ENCODE peak calls at places on chromosomes 6 and 20, in nine cellular contexts. One of them, this sample, is unnamed.

GRCh38 chr6:134422426-134423231 is 104.7 kb upstream of the SGK1 start:
- DNase-seq in stomach: no peak
- DNase-seq in right cardiac atrium: no peak
- DNase-seq in brain microvascular endothelial cell: peak
- DNase-seq in aorta: no peak
- DNase-seq in lung: no peak
- DNase-seq in A549: peak
- DNase-seq in foreskin keratinocyte: peak
- DNase-seq in Peyer's patch: no peak
- DNase-seq in this sample: no peak

GRCh38 chr6:25169551-25170335 is 109.4 kb upstream of the CARMIL1 start:
- DNase-seq in right cardiac atrium: no peak
- DNase-seq in A549: no peak
- DNase-seq in aorta: no peak
- DNase-seq in foreskin keratinocyte: no peak
- DNase-seq in brain microvascular endothelial cell: no peak
- DNase-seq in lung: no peak
- DNase-seq in stomach: no peak
- DNase-seq in Peyer's patch: no peak
- DNase-seq in this sample: no peak

GRCh38 chr6:112400282-112400681 is 53.2 kb downstream of the RFPL4B start:
- DNase-seq in brain microvascular endothelial cell: no peak
- DNase-seq in Peyer's patch: no peak
- DNase-seq in foreskin keratinocyte: no peak
- DNase-seq in lung: no peak
- DNase-seq in right cardiac atrium: no peak
- DNase-seq in stomach: no peak
- DNase-seq in aorta: no peak
- DNase-seq in A549: no peak
- DNase-seq in this sample: no peak

GRCh38 chr20:49784291-49784690 is 28.3 kb upstream of the SLC9A8 start:
- DNase-seq in brain microvascular endothelial cell: no peak
- DNase-seq in right cardiac atrium: no peak
- DNase-seq in foreskin keratinocyte: no peak
- DNase-seq in aorta: no peak
- DNase-seq in lung: no peak
- DNase-seq in Peyer's patch: no peak
- DNase-seq in A549: no peak
- DNase-seq in stomach: no peak
- DNase-seq in this sample: no peak

GRCh38 chr20:62088258-62089127 is 22.8 kb upstream of the TAF4 start:
- DNase-seq in lung: no peak
- DNase-seq in brain microvascular endothelial cell: peak
- DNase-seq in A549: peak
- DNase-seq in stomach: no peak
- DNase-seq in right cardiac atrium: no peak
- DNase-seq in foreskin keratinocyte: peak
- DNase-seq in aorta: no peak
- DNase-seq in Peyer's patch: no peak
- DNase-seq in this sample: no peak

GRCh38 chr6:95431637-95432228 is 145.6 kb upstream of the MANEA start:
- DNase-seq in Peyer's patch: no peak
- DNase-seq in right cardiac atrium: no peak
- DNase-seq in brain microvascular endothelial cell: peak
- DNase-seq in stomach: peak
- DNase-seq in A549: peak
- DNase-seq in foreskin keratinocyte: no peak
- DNase-seq in lung: no peak
- DNase-seq in aorta: no peak
- DNase-seq in this sample: peak

GRCh38 chr20:48019940-48020339 is 234.7 kb upstream of the SULF2 start:
- DNase-seq in aorta: no peak
- DNase-seq in right cardiac atrium: no peak
- DNase-seq in stomach: no peak
- DNase-seq in A549: no peak
- DNase-seq in lung: no peak
- DNase-seq in brain microvascular endothelial cell: no peak
- DNase-seq in foreskin keratinocyte: no peak
- DNase-seq in Peyer's patch: no peak
- DNase-seq in this sample: no peak

GRCh38 chr6:103570431-103570830 is 1289.3 kb downstream of the HACE1 start:
- DNase-seq in right cardiac atrium: no peak
- DNase-seq in foreskin keratinocyte: peak
- DNase-seq in aorta: no peak
- DNase-seq in A549: no peak
- DNase-seq in brain microvascular endothelial cell: no peak
- DNase-seq in Peyer's patch: no peak
- DNase-seq in lung: no peak
- DNase-seq in stomach: no peak
- DNase-seq in this sample: no peak

GRCh38 chr6:90701146-90701781 is 114.4 kb upstream of the MAP3K7 start:
- DNase-seq in foreskin keratinocyte: no peak
- DNase-seq in Peyer's patch: no peak
- DNase-seq in brain microvascular endothelial cell: no peak
- DNase-seq in lung: no peak
- DNase-seq in A549: no peak
- DNase-seq in stomach: no peak
- DNase-seq in aorta: no peak
- DNase-seq in right cardiac atrium: no peak
- DNase-seq in this sample: no peak

GRCh38 chr6:68653706-68654089 is 18.6 kb downstream of the ADGRB3 start:
- DNase-seq in Peyer's patch: no peak
- DNase-seq in foreskin keratinocyte: no peak
- DNase-seq in lung: no peak
- DNase-seq in right cardiac atrium: no peak
- DNase-seq in aorta: no peak
- DNase-seq in brain microvascular endothelial cell: no peak
- DNase-seq in stomach: no peak
- DNase-seq in A549: no peak
- DNase-seq in this sample: no peak

GRCh38 chr6:134253681-134254080 is 64.2 kb downstream of the SGK1 start:
- DNase-seq in A549: no peak
- DNase-seq in foreskin keratinocyte: no peak
- DNase-seq in Peyer's patch: no peak
- DNase-seq in aorta: peak
- DNase-seq in brain microvascular endothelial cell: no peak
- DNase-seq in stomach: no peak
- DNase-seq in lung: no peak
- DNase-seq in right cardiac atrium: no peak
- DNase-seq in this sample: no peak

GRCh38 chr6:31441368-31442267 is 38.2 kb downstream of the MICA start:
- DNase-seq in aorta: peak
- DNase-seq in foreskin keratinocyte: no peak
- DNase-seq in right cardiac atrium: peak
- DNase-seq in Peyer's patch: peak
- DNase-seq in stomach: peak
- DNase-seq in brain microvascular endothelial cell: peak
- DNase-seq in lung: peak
- DNase-seq in A549: peak
- DNase-seq in this sample: peak

GRCh38 chr6:126657556-126658129 is 317.7 kb downstream of the CENPW start:
- DNase-seq in stomach: no peak
- DNase-seq in Peyer's patch: no peak
- DNase-seq in foreskin keratinocyte: no peak
- DNase-seq in A549: peak
- DNase-seq in right cardiac atrium: no peak
- DNase-seq in aorta: no peak
- DNase-seq in lung: no peak
- DNase-seq in brain microvascular endothelial cell: peak
- DNase-seq in this sample: no peak

GRCh38 chr6:51929934-51930574 is 157.4 kb downstream of the PKHD1 start:
- DNase-seq in Peyer's patch: no peak
- DNase-seq in aorta: no peak
- DNase-seq in foreskin keratinocyte: no peak
- DNase-seq in right cardiac atrium: no peak
- DNase-seq in stomach: no peak
- DNase-seq in A549: no peak
- DNase-seq in lung: no peak
- DNase-seq in brain microvascular endothelial cell: no peak
- DNase-seq in this sample: no peak

GRCh38 chr20:17229256-17229655 is 2.4 kb downstream of the PCSK2 start:
- DNase-seq in stomach: no peak
- DNase-seq in aorta: no peak
- DNase-seq in Peyer's patch: no peak
- DNase-seq in brain microvascular endothelial cell: no peak
- DNase-seq in foreskin keratinocyte: no peak
- DNase-seq in A549: no peak
- DNase-seq in lung: no peak
- DNase-seq in right cardiac atrium: no peak
- DNase-seq in this sample: no peak

GRCh38 chr6:13415276-13415675 is 72.1 kb downstream of the GFOD1 start:
- DNase-seq in stomach: no peak
- DNase-seq in aorta: no peak
- DNase-seq in foreskin keratinocyte: no peak
- DNase-seq in Peyer's patch: no peak
- DNase-seq in lung: no peak
- DNase-seq in brain microvascular endothelial cell: no peak
- DNase-seq in right cardiac atrium: no peak
- DNase-seq in A549: no peak
- DNase-seq in this sample: no peak

GRCh38 chr6:139533573-139534471 is 159.4 kb upstream of the CITED2 start:
- DNase-seq in foreskin keratinocyte: no peak
- DNase-seq in right cardiac atrium: no peak
- DNase-seq in Peyer's patch: peak
- DNase-seq in stomach: peak
- DNase-seq in lung: peak
- DNase-seq in aorta: no peak
- DNase-seq in A549: no peak
- DNase-seq in brain microvascular endothelial cell: peak
- DNase-seq in this sample: no peak

GRCh38 chr6:168919455-168920179 is 334.0 kb downstream of the THBS2 start:
- DNase-seq in foreskin keratinocyte: no peak
- DNase-seq in Peyer's patch: no peak
- DNase-seq in brain microvascular endothelial cell: no peak
- DNase-seq in aorta: no peak
- DNase-seq in lung: no peak
- DNase-seq in A549: no peak
- DNase-seq in right cardiac atrium: no peak
- DNase-seq in stomach: no peak
- DNase-seq in this sample: no peak

GRCh38 chr20:11581271-11581670 is 336.4 kb upstream of the BTBD3 start:
- DNase-seq in lung: no peak
- DNase-seq in foreskin keratinocyte: no peak
- DNase-seq in right cardiac atrium: no peak
- DNase-seq in A549: no peak
- DNase-seq in brain microvascular endothelial cell: no peak
- DNase-seq in stomach: no peak
- DNase-seq in Peyer's patch: no peak
- DNase-seq in aorta: no peak
- DNase-seq in this sample: no peak

GRCh38 chr6:12911387-12911960 is 194.9 kb downstream of the PHACTR1 start:
- DNase-seq in stomach: no peak
- DNase-seq in aorta: no peak
- DNase-seq in foreskin keratinocyte: no peak
- DNase-seq in Peyer's patch: no peak
- DNase-seq in lung: no peak
- DNase-seq in A549: peak
- DNase-seq in right cardiac atrium: no peak
- DNase-seq in brain microvascular endothelial cell: peak
- DNase-seq in this sample: no peak

DNA sequence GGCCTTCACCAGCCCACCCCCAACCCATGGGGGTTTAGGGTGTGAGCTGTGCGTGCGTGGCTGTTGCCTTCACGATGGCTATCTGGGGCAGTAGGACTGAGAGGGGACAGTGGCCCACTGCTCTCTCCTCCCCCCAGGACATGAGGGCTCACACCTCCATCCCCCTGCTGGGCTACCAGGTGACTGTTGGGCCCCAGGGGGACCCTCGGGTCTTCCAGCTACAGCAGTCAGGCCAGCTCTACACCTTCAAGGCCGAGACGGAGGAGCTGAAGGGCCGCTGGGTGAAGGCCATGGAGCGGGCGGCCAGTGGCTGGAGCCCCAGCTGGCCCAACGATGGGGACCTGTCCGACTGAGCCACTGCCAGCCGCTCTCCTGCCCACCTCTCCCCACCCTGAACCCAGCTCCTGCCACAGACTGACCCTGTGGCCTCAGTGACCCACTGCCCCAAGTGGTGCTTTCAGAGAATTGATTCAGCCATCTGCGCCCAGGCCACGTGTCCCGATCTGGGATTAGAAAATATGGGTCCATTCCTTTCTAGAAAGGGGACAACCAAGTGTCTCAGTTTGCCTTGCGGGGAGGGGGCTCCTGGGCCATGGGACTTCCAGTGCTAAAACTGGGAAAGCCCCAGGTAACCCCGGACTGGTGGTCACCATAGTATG is 22.5 kb downstream of the FGD2 start:
- DNase-seq in lung: no peak
- DNase-seq in brain microvascular endothelial cell: no peak
- DNase-seq in Peyer's patch: no peak
- DNase-seq in aorta: peak
- DNase-seq in right cardiac atrium: peak
- DNase-seq in foreskin keratinocyte: no peak
- DNase-seq in stomach: no peak
- DNase-seq in A549: no peak
- DNase-seq in this sample: no peak
- H3K27ac ChIP-seq in lung: no peak
- H3K27ac ChIP-seq in brain microvascular endothelial cell: no peak
- H3K27ac ChIP-seq in Peyer's patch: no peak
- H3K27ac ChIP-seq in aorta: no peak
- H3K27ac ChIP-seq in right cardiac atrium: no peak
- H3K27ac ChIP-seq in foreskin keratinocyte: no peak
- H3K27ac ChIP-seq in stomach: no peak
- H3K27ac ChIP-seq in A549: peak
- H3K27ac ChIP-seq in this sample: no peak

GRCh38 chr6:150953860-150954259 is 88.4 kb downstream of the MTHFD1L start:
- DNase-seq in foreskin keratinocyte: no peak
- DNase-seq in lung: no peak
- DNase-seq in right cardiac atrium: no peak
- DNase-seq in brain microvascular endothelial cell: no peak
- DNase-seq in aorta: no peak
- DNase-seq in A549: no peak
- DNase-seq in stomach: no peak
- DNase-seq in Peyer's patch: no peak
- DNase-seq in this sample: no peak
- H3K27ac ChIP-seq in foreskin keratinocyte: no peak
- H3K27ac ChIP-seq in lung: no peak
- H3K27ac ChIP-seq in right cardiac atrium: no peak
- H3K27ac ChIP-seq in brain microvascular endothelial cell: no peak
- H3K27ac ChIP-seq in aorta: no peak
- H3K27ac ChIP-seq in A549: no peak
- H3K27ac ChIP-seq in stomach: no peak
- H3K27ac ChIP-seq in Peyer's patch: no peak
- H3K27ac ChIP-seq in this sample: no peak

GRCh38 chr6:158338311-158339112 is 26.2 kb downstream of the TULP4 start:
- DNase-seq in Peyer's patch: no peak
- DNase-seq in brain microvascular endothelial cell: no peak
- DNase-seq in A549: no peak
- DNase-seq in lung: no peak
- DNase-seq in foreskin keratinocyte: no peak
- DNase-seq in right cardiac atrium: no peak
- DNase-seq in aorta: no peak
- DNase-seq in stomach: no peak
- DNase-seq in this sample: no peak
- H3K27ac ChIP-seq in Peyer's patch: no peak
- H3K27ac ChIP-seq in brain microvascular endothelial cell: no peak
- H3K27ac ChIP-seq in A549: no peak
- H3K27ac ChIP-seq in lung: no peak
- H3K27ac ChIP-seq in foreskin keratinocyte: no peak
- H3K27ac ChIP-seq in right cardiac atrium: no peak
- H3K27ac ChIP-seq in aorta: no peak
- H3K27ac ChIP-seq in stomach: peak
- H3K27ac ChIP-seq in this sample: no peak

GRCh38 chr20:63360850-63361497 is at the start of gene CHRNA4:
- DNase-seq in brain microvascular endothelial cell: no peak
- DNase-seq in lung: no peak
- DNase-seq in right cardiac atrium: peak
- DNase-seq in A549: no peak
- DNase-seq in stomach: no peak
- DNase-seq in foreskin keratinocyte: no peak
- DNase-seq in aorta: no peak
- DNase-seq in Peyer's patch: no peak
- DNase-seq in this sample: no peak
- H3K27ac ChIP-seq in brain microvascular endothelial cell: no peak
- H3K27ac ChIP-seq in lung: no peak
- H3K27ac ChIP-seq in right cardiac atrium: no peak
- H3K27ac ChIP-seq in A549: peak
- H3K27ac ChIP-seq in stomach: no peak
- H3K27ac ChIP-seq in foreskin keratinocyte: no peak
- H3K27ac ChIP-seq in aorta: no peak
- H3K27ac ChIP-seq in Peyer's patch: no peak
- H3K27ac ChIP-seq in this sample: no peak